ENCODE peak calls at places on chromosomes 12 and 14, in seven cellular contexts. S, W, H, J, E, Y and A are unnamed samples.
A peak's percentile ranks its signal among the peaks of the same experiment; 100 is the strongest.

GRCh38 chr14:96051231-96051630 is 12.1 kb downstream of the C14orf132 start:
- DNase-seq in J (no peak), S (no peak), H (no peak), Y (no peak), W (no peak), E (no peak), A (no peak)

GRCh38 chr12:114851981-114852380 is 168.0 kb upstream of the TBX3 start:
- DNase-seq in H (peak; percentile 66), J (no peak), S (no peak), E (no peak), Y (no peak), W (no peak), A (no peak)

GRCh38 chr12:80655751-80656150 is 51.7 kb upstream of the MYF6 start:
- DNase-seq in J (no peak), W (no peak), E (no peak), S (no peak), Y (no peak), H (peak; percentile 33), A (no peak)

GRCh38 chr12:2884810-2885209 is 5.9 kb upstream of the TULP3 start:
- DNase-seq in W (no peak), H (no peak), Y (no peak), S (no peak), J (no peak), E (no peak), A (no peak)

GRCh38 chr12:32877670-32878459 is 18.7 kb downstream of the PKP2 start:
- DNase-seq in Y (no peak), S (no peak), E (peak; percentile 78), H (peak; percentile 71), J (no peak), W (no peak), A (no peak)

GRCh38 chr14:93914278-93914677 is 12.9 kb upstream of the FAM181A start:
- DNase-seq in J (no peak), W (no peak), Y (no peak), E (no peak), S (no peak), H (no peak), A (no peak)

GRCh38 chr14:58239259-58240210 is 5.1 kb upstream of the PSMA3 start:
- DNase-seq in H (peak; percentile 68), E (peak; percentile 82), J (peak; percentile 63), S (no peak), Y (peak; percentile 63), W (peak; percentile 88), A (peak; percentile 75)

GRCh38 chr14:73526036-73526984 is 10.6 kb upstream of the ACOT1 start:
- DNase-seq in H (no peak), Y (no peak), W (no peak), J (no peak), S (no peak), E (no peak), A (peak; percentile 72)

GRCh38 chr14:93928184-93929047 is 1.3 kb downstream of the FAM181A start:
- DNase-seq in E (peak; percentile 62), W (no peak), J (no peak), S (no peak), Y (no peak), H (no peak), A (no peak)

GRCh38 chr12:56631790-56632700 is 1.9 kb upstream of the BAZ2A start:
- DNase-seq in Y (peak; percentile 18), J (no peak), E (peak; percentile 91), W (peak; percentile 22), S (no peak), H (peak; percentile 47), A (peak; percentile 67)

GRCh38 chr12:122785503-122785902 is 11.1 kb downstream of the CCDC62 start:
- DNase-seq in W (no peak), Y (no peak), H (no peak), S (no peak), J (no peak), E (no peak), A (no peak)

GRCh38 chr12:118126119-118126757 is 9.7 kb upstream of the PEBP1 start:
- DNase-seq in S (no peak), W (no peak), E (peak; percentile 86), H (no peak), Y (no peak), J (no peak), A (peak; percentile 75)

GRCh38 chr12:50195832-50196231 is 28.7 kb upstream of the CERS5 start:
- DNase-seq in H (no peak), W (no peak), E (no peak), Y (no peak), S (peak; percentile 53), J (no peak), A (no peak)

GRCh38 chr14:76346391-76347160 is 29.4 kb upstream of the ESRRB start:
- DNase-seq in E (no peak), H (peak; percentile 4), S (no peak), W (no peak), J (no peak), Y (no peak), A (no peak)

GRCh38 chr14:99523661-99524050 is 42.4 kb downstream of the CCNK start:
- DNase-seq in J (no peak), S (no peak), Y (no peak), H (no peak), W (no peak), E (no peak), A (no peak)

GRCh38 chr14:35821546-35822411 is 4.4 kb upstream of the BRMS1L start:
- DNase-seq in J (no peak), Y (peak; percentile 34), H (peak; percentile 62), S (no peak), E (no peak), W (no peak), A (no peak)

GRCh38 chr12:41336041-41336552 is 148.0 kb downstream of the PDZRN4 start:
- DNase-seq in H (no peak), E (no peak), S (no peak), Y (no peak), W (no peak), J (no peak), A (no peak)

GRCh38 chr12:45745861-45746277 is 16.4 kb downstream of the ARID2 start:
- DNase-seq in Y (no peak), H (peak; percentile 53), S (no peak), J (no peak), E (no peak), W (peak; percentile 49), A (no peak)

GRCh38 chr14:74905595-74906142 is 17.4 kb downstream of the RPS6KL1 start:
- DNase-seq in Y (no peak), E (peak; percentile 87), H (peak; percentile 59), S (no peak), J (peak; percentile 58), W (peak; percentile 68), A (peak; percentile 74)

GRCh38 chr12:100986595-100987547 is 192.3 kb downstream of the ANO4 start:
- DNase-seq in Y (no peak), E (no peak), W (no peak), H (no peak), J (no peak), S (peak; percentile 91), A (no peak)

GRCh38 chr14:70642313-70643235 is 858 bp downstream of the TTC9 start:
- DNase-seq in E (peak; percentile 62), H (peak; percentile 1), Y (no peak), J (no peak), S (no peak), W (peak; percentile 33), A (no peak)

GRCh38 chr14:89291351-89291940 is 125.6 kb downstream of the FOXN3 start:
- DNase-seq in J (no peak), H (no peak), E (no peak), Y (no peak), W (no peak), S (no peak), A (no peak)

GRCh38 chr12:103751171-103751570 is 89.9 kb downstream of the NT5DC3 start:
- DNase-seq in H (no peak), W (no peak), Y (no peak), S (no peak), E (no peak), J (no peak), A (no peak)

GRCh38 chr12:132062481-132062880 is 81.6 kb downstream of the DDX51 start:
- DNase-seq in H (no peak), J (no peak), S (no peak), W (no peak), Y (no peak), E (no peak), A (no peak)
- H3K36me3 ChIP-seq in H (peaks cover 29% of the 10 kb centered on the region), J (peaks cover 20% of the 10 kb centered on the region), S (peaks cover 36% of the 10 kb centered on the region), W (peaks cover 42% of the 10 kb centered on the region), Y (peaks cover 31% of the 10 kb centered on the region), E (peaks cover 33% of the 10 kb centered on the region), A (peaks cover 17% of the 10 kb centered on the region)

GRCh38 chr14:103065861-103066260 is 8.5 kb upstream of the CDC42BPB start:
- DNase-seq in H (no peak), Y (no peak), W (no peak), E (peak; percentile 28), S (no peak), J (no peak), A (no peak)
- H3K36me3 ChIP-seq in H (no peaks in the 10 kb centered on the region), Y (no peaks in the 10 kb centered on the region), W (no peaks in the 10 kb centered on the region), E (no peaks in the 10 kb centered on the region), S (no peaks in the 10 kb centered on the region), J (no peaks in the 10 kb centered on the region), A (no peaks in the 10 kb centered on the region)

GRCh38 chr12:124477109-124477915 is 90.1 kb downstream of the NCOR2 start:
- DNase-seq in S (no peak), W (no peak), H (no peak), E (peak; percentile 32), J (no peak), Y (peak; percentile 17), A (no peak)

GRCh38 chr12:124480469-124481256 is 86.7 kb downstream of the NCOR2 start:
- DNase-seq in Y (peak; percentile 40), W (peak; percentile 28), E (peak; percentile 96), J (no peak), H (peak; percentile 79), S (no peak), A (no peak)

GRCh38 chr12:124478985-124479645 is 88.3 kb downstream of the NCOR2 start:
- DNase-seq in W (no peak), E (peak; percentile 62), J (no peak), H (no peak), S (no peak), Y (no peak), A (no peak)

GRCh38 chr12:124479680-124480468 is 87.5 kb downstream of the NCOR2 start:
- DNase-seq in S (no peak), Y (no peak), E (peak; percentile 74), W (no peak), J (no peak), H (no peak), A (no peak)

GRCh38 chr12:124478416-124478815 is 89.0 kb downstream of the NCOR2 start:
- DNase-seq in W (no peak), E (peak; percentile 14), S (no peak), H (no peak), Y (no peak), J (no peak), A (no peak)
- H3K36me3 ChIP-seq in W (peaks cover 10% of the 10 kb centered on the region), E (no peaks in the 10 kb centered on the region), S (peaks cover 23% of the 10 kb centered on the region), H (peaks cover 4% of the 10 kb centered on the region), Y (peaks cover 58% of the 10 kb centered on the region), J (peaks cover 15% of the 10 kb centered on the region), A (peaks cover 53% of the 10 kb centered on the region)

DNA sequence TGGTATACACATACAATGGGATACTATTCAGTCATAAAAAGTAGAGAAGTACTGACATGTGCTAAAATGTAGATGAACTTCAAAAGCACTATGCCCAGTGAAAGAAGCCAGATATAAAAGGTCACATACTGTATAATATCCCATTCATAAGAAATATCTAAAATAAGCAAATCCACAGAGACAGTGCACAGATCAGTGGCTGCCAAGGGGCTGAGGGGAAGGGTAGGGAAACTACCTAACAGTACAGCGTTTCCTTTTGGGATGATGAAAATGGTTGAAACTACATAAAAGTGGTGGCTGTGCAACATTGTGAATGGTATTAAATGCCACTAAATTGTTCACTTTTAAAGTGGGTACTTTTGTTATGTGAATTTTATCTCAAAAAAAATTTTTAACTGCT is 11.9 kb downstream of the EAPP start:
- DNase-seq in J (no peak), E (no peak), W (no peak), S (no peak), H (no peak), Y (no peak), A (no peak)
- H3K36me3 ChIP-seq in J (peaks cover 41% of the 10 kb centered on the region), E (peaks cover 40% of the 10 kb centered on the region), W (peaks cover 43% of the 10 kb centered on the region), S (peaks cover 15% of the 10 kb centered on the region), H (peaks cover 65% of the 10 kb centered on the region), Y (peaks cover 55% of the 10 kb centered on the region), A (peaks cover 53% of the 10 kb centered on the region)

GRCh38 chr14:104714066-104714465 is 10.0 kb upstream of the ADSS1 start:
- DNase-seq in W (no peak), E (no peak), J (no peak), H (no peak), Y (no peak), S (no peak), A (no peak)
- H3K36me3 ChIP-seq in W (peaks cover 17% of the 10 kb centered on the region), E (peaks cover 11% of the 10 kb centered on the region), J (peaks cover 13% of the 10 kb centered on the region), H (peaks cover 3% of the 10 kb centered on the region), Y (peaks cover 78% of the 10 kb centered on the region), S (peaks cover 65% of the 10 kb centered on the region), A (no peaks in the 10 kb centered on the region)